ENCODE peak calls at places on chromosome 4, in five cellular contexts. G, A, T, Z and P are unnamed samples.
A peak's percentile ranks its signal among the peaks of the same experiment; 100 is the strongest.

GRCh38 chr4:113539408-113539807 is 222.1 kb downstream of the CAMK2D start:
- DNase-seq in G (peak; percentile 31), A (no peak), T (no peak), Z (no peak), P (no peak)

GRCh38 chr4:86717651-86718050 is 123.5 kb downstream of the PTPN13 start:
- DNase-seq in G (no peak), A (no peak), T (no peak), Z (no peak), P (no peak)

GRCh38 chr4:67603310-67604028 is 44.9 kb downstream of the STAP1 start:
- DNase-seq in G (no peak), A (no peak), T (no peak), Z (no peak), P (no peak)

GRCh38 chr4:181566490-181566889 is 676.7 kb upstream of the TENM3 start:
- DNase-seq in G (no peak), A (no peak), T (no peak), Z (no peak), P (no peak)

GRCh38 chr4:120331486-120332281 is 265.0 kb upstream of the MAD2L1 start:
- DNase-seq in G (peak; percentile 59), A (no peak), T (no peak), Z (no peak), P (no peak)

GRCh38 chr4:54213812-54214211 is 15.3 kb upstream of the PDGFRA start:
- DNase-seq in G (no peak), A (peak; percentile 54), T (no peak), Z (no peak), P (no peak)

GRCh38 chr4:21802406-21802805 is 146.2 kb downstream of the KCNIP4 start:
- DNase-seq in G (no peak), A (no peak), T (no peak), Z (no peak), P (no peak)

GRCh38 chr4:5280845-5281244 is 229.6 kb downstream of the STK32B start:
- DNase-seq in G (no peak), A (no peak), T (no peak), Z (no peak), P (no peak)

GRCh38 chr4:42561031-42561430 is 95.9 kb downstream of the ATP8A1 start:
- DNase-seq in G (no peak), A (no peak), T (no peak), Z (no peak), P (no peak)

GRCh38 chr4:57158221-57158620 is 48.0 kb upstream of the IGFBP7 start:
- DNase-seq in G (no peak), A (no peak), T (no peak), Z (no peak), P (no peak)

GRCh38 chr4:83113429-83113786 is 1.1 kb downstream of the PLAC8 start:
- DNase-seq in G (no peak), A (no peak), T (no peak), Z (peak; percentile 30), P (peak; percentile 35)
- H3K4me3 ChIP-seq in G (no peak overlapping the region), A (no peak overlapping the region), T (no peak overlapping the region), Z (peak overlapping the region; percentile 34), P (peak overlapping the region; percentile 48)

DNA sequence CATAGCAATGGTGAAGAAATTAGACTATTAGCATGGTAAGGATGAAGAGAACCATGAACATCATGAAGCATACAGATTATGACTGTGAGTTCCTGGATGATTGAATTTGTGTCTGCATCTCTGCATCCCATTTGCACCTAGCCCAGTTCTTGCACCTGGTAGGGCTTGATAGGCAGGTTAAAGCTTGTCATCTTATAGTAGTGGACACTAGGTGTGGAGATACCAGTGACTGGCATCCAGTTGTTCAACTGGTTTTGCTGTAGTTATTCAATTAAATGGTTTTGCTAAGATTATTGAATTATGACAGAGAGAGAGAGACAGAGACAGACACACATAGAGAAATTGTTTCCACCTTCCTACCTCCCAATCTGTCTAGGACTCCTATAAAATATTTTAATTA is 5.0 kb downstream of the ADH7 start:
- DNase-seq in G (no peak), A (no peak), T (no peak), Z (no peak), P (no peak)
- H3K4me3 ChIP-seq in G (no peak overlapping the region), A (no peak overlapping the region), T (no peak overlapping the region), Z (no peak overlapping the region), P (no peak overlapping the region)

DNA sequence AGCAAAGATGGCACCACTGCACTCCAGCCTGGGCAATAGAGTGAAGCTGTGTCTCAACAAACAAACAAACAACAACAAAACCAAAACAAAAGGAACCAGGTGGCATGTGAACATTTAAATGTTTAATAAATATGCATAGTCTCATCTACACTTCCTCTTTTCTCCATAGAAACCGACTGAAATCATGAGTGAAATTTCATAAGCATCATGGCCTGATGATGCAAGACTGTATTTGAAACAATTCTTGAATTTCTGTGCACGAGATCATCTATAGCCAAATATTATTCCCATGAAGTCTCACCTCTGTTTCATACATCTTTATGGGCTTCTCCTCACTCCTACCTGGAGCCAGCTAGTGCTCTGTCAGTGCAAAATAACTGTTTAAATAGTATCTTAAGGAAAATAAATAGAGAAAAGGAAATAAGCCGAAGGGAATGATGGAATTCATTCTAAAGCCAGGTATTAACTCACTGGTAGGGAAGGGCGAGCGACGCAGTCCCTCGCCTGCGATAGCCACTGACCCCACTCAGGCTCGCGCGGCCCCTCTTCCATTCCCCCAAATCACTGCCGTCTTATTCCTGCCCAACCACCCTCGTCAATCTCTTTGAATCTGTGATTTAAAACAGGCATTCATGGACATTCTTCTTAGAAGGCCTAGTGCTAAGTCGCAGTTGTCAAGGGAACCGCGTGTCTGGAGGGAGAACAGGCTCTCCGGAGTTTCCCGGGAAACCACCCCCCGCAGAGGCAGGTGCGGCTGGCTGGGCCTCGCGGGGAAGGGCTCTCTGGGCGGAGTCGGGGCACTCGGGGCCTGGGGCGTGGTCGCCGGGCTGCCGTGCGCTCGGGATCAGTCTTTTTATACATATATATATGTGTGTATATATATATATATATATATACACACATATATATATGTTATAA is 52.4 kb upstream of the TRIM2 start:
- DNase-seq in G (no peak), A (no peak), T (no peak), Z (no peak), P (no peak)
- H3K4me3 ChIP-seq in G (peak overlapping the region; percentile 38), A (peak overlapping the region; percentile 57), T (no peak overlapping the region), Z (peak overlapping the region; percentile 54), P (no peak overlapping the region)

GRCh38 chr4:52657317-52657629 is 1.8 kb downstream of the USP46 start:
- DNase-seq in G (no peak), A (no peak), T (no peak), Z (no peak), P (no peak)
- H3K4me3 ChIP-seq in G (no peak overlapping the region), A (peak overlapping the region; percentile 95), T (no peak overlapping the region), Z (no peak overlapping the region), P (no peak overlapping the region)

GRCh38 chr4:127783971-127784519 is 1.9 kb downstream of the HSPA4L start:
- DNase-seq in G (no peak), A (no peak), T (no peak), Z (no peak), P (no peak)
- H3K4me3 ChIP-seq in G (no peak overlapping the region), A (peak overlapping the region; percentile 86), T (no peak overlapping the region), Z (no peak overlapping the region), P (no peak overlapping the region)

DNA sequence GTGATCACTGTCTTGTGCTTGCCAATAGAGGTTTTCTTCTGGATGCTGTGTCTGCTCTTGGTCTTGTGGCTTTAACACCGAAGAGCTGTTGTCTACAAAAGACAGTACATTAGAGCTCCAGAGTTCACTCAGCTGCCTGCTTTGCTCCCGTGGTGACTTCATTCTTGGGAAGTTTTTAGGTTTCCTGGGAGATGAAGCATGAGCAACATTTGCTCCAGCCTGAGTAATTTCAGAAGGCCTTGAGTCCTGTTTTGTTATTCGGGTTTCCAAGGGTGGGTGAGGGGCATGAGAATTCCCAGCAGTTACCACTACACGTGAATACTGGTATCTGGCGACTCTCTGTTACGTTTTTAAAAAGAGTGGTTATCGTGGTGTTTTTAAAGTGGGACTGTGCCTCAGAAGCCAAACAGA is 189.2 kb downstream of the SHROOM3 start:
- DNase-seq in G (no peak), A (peak; percentile 45), T (no peak), Z (no peak), P (no peak)
- H3K4me3 ChIP-seq in G (no peak overlapping the region), A (no peak overlapping the region), T (no peak overlapping the region), Z (no peak overlapping the region), P (no peak overlapping the region)

GRCh38 chr4:40204507-40205258 is 7.9 kb downstream of the RHOH start:
- DNase-seq in G (no peak), A (no peak), T (peak; percentile 53), Z (no peak), P (no peak)
- H3K4me3 ChIP-seq in G (no peak overlapping the region), A (no peak overlapping the region), T (peak overlapping the region; percentile 79), Z (peak overlapping the region; percentile 16), P (peak overlapping the region; percentile 30)

GRCh38 chr4:107058828-107059227 is 22.7 kb upstream of the DKK2 start:
- DNase-seq in G (no peak), A (no peak), T (no peak), Z (no peak), P (no peak)
- H3K4me3 ChIP-seq in G (no peak overlapping the region), A (no peak overlapping the region), T (no peak overlapping the region), Z (no peak overlapping the region), P (no peak overlapping the region)